ENCODE peak calls at places on chromosomes 7 and 10, in ten cellular contexts. I, P, H, M, A, S, L, U, D and N are unnamed samples.

GRCh38 chr10:119274519-119275045 is 67.2 kb downstream of the GRK5 start:
- DNase-seq in D (no peak), P (no peak), I (no peak), U (peak; percentile 57), L (no peak), A (no peak), H (no peak), S (no peak), M (no peak), N (no peak)

GRCh38 chr10:15262036-15262713 is 93.7 kb upstream of the NMT2 start:
- DNase-seq in S (peak; percentile 28), A (peak; percentile 42), M (peak; percentile 21), U (no peak), L (peak; percentile 18), P (no peak), D (no peak), H (peak; percentile 20), I (no peak), N (peak; percentile 25)

GRCh38 chr10:109411897-109412296 is 511.4 kb downstream of the XPNPEP1 start:
- DNase-seq in L (peak; percentile 58), U (no peak), H (no peak), I (no peak), S (peak; percentile 5), P (peak; percentile 40), D (no peak), A (no peak), M (peak; percentile 3), N (no peak)

GRCh38 chr7:71937840-71938371 is 474.2 kb downstream of the CALN1 start:
- DNase-seq in U (no peak), H (no peak), D (no peak), I (no peak), M (no peak), S (no peak), L (no peak), A (no peak), P (no peak), N (no peak)

GRCh38 chr10:56139405-56139804 is 221.7 kb downstream of the ZWINT start:
- DNase-seq in I (no peak), P (no peak), S (no peak), M (no peak), L (no peak), U (no peak), H (no peak), A (no peak), D (no peak), N (no peak)

GRCh38 chr10:119323085-119323670 is 115.8 kb downstream of the GRK5 start:
- DNase-seq in H (no peak), I (peak; percentile 26), M (no peak), U (no peak), D (no peak), S (peak; percentile 74), L (no peak), A (no peak), P (no peak), N (no peak)

GRCh38 chr10:11822809-11823121 is 391 bp upstream of the PROSER2 start:
- DNase-seq in S (no peak), A (no peak), U (no peak), H (no peak), D (no peak), P (no peak), L (no peak), M (no peak), I (no peak), N (no peak)

GRCh38 chr10:84173543-84173942 is at the start of gene GPR15LG:
- DNase-seq in M (no peak), U (no peak), L (no peak), P (no peak), S (no peak), D (no peak), A (no peak), I (no peak), H (no peak), N (peak; percentile 81)

GRCh38 chr7:37105119-37105518 is 343.5 kb downstream of the ELMO1 start:
- DNase-seq in D (no peak), U (no peak), A (no peak), H (no peak), I (no peak), S (no peak), M (no peak), P (no peak), L (no peak), N (no peak)

GRCh38 chr10:44786451-44786850 is 124.7 kb upstream of the TMEM72 start:
- DNase-seq in U (no peak), H (peak; percentile 93), S (no peak), L (no peak), P (peak; percentile 82), A (no peak), I (no peak), M (no peak), D (no peak), N (no peak)

GRCh38 chr7:105202561-105203130 is 186.1 kb downstream of the SRPK2 start:
- DNase-seq in H (peak; percentile 33), S (no peak), M (no peak), D (no peak), I (no peak), L (no peak), U (no peak), P (no peak), A (no peak), N (no peak)

GRCh38 chr7:129719980-129720732 is 108.6 kb downstream of the NRF1 start:
- DNase-seq in H (peak; percentile 31), P (no peak), U (no peak), L (no peak), A (no peak), D (peak; percentile 34), I (no peak), S (peak; percentile 53), M (no peak), N (no peak)

GRCh38 chr10:1368772-1369171 is 312.6 kb downstream of the WDR37 start:
- DNase-seq in S (peak; percentile 28), U (no peak), I (no peak), D (peak; percentile 67), H (no peak), L (peak; percentile 23), M (peak; percentile 62), A (no peak), P (no peak), N (peak; percentile 31)

GRCh38 chr10:102227050-102227449 is 951 bp downstream of the ELOVL3 start:
- DNase-seq in U (no peak), S (peak; percentile 53), P (no peak), L (no peak), I (no peak), D (no peak), H (peak; percentile 49), M (no peak), A (no peak), N (no peak)
- TF ChIP-seq POLR2A in U (no peak), S (no peak), P (no peak), L (no peak), I (no peak), D (no peak), H (no peak), M (no peak), A (no peak), N (no peak)

GRCh38 chr7:23093111-23093510 is 12.5 kb upstream of the KLHL7 start:
- DNase-seq in H (peak; percentile 56), P (no peak), S (no peak), L (no peak), A (no peak), M (no peak), I (no peak), D (no peak), U (no peak), N (no peak)
- H3K4me3 ChIP-seq in H (no peak overlapping the region), P (no peak overlapping the region), S (no peak overlapping the region), L (no peak overlapping the region), A (no peak overlapping the region), M (no peak overlapping the region), I (no peak overlapping the region), D (no peak overlapping the region), U (no peak overlapping the region), N (no peak overlapping the region)

GRCh38 chr7:43303740-43304241 is 191.3 kb downstream of the HECW1 start:
- DNase-seq in D (no peak), H (peak; percentile 2), M (no peak), A (no peak), P (no peak), U (no peak), L (no peak), I (no peak), S (no peak), N (no peak)
- H3K27ac ChIP-seq in D (no peak overlapping the region), H (no peak overlapping the region), M (no peak overlapping the region), A (no peak overlapping the region), P (no peak overlapping the region), U (no peak overlapping the region), L (no peak overlapping the region), I (no peak overlapping the region), S (no peak overlapping the region), N (no peak overlapping the region)

DNA sequence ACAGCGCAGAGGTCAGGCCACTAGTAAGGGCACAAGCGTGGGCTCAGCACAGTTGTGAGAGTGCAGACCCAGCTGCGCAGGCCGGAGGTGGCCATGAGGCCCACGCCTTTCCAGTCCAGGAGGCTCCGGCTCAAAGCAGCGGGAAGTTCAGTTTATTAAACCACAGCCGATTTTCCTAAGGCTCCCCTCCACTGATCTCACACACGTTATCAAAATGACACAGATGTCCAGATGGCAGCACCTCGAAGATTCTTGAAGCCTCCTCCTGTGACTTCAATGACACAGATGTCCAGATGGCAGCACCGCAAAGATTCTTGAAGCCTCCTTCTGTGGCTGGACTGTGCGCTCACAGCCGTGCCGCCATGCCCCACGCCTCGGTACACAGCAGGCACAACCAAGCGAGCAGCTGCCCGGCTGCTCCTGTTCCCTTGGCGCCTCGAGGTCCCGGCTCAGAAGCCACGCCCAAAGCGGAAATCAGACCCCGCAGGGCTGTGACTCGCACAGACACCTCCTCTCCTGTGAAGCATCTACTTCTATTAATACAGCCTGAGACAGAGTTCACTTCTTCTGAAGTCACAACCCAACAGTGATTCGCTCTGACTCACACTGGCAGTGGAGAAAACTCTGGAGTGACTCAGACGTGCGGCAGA is 122.7 kb downstream of the MAD1L1 start:
- DNase-seq in S (peak; percentile 70), U (no peak), L (no peak), A (no peak), P (no peak), I (no peak), M (peak; percentile 83), D (peak; percentile 85), H (peak; percentile 96), N (no peak)
- TF ChIP-seq POLR2A in S (no peak), U (no peak), L (no peak), A (no peak), P (no peak), I (no peak), M (no peak), D (peak; percentile 59), H (no peak), N (no peak)